ENCODE peak calls at places on chromosome 4, in six cellular contexts. I is fibroblast of mammary gland, X is AG04449, Y is tibial nerve, D is fibroblast of lung, L is GM12865. M is an unnamed sample.

GRCh38 chr4:37981844-37982720 is 21.9 kb downstream of the PTTG2 start:
- DNase-seq in I (no peak), X (peak), Y (no peak), D (peak), L (no peak), M (no peak)

GRCh38 chr4:74480267-74480666 is 35.3 kb downstream of the AREG start:
- DNase-seq in I (no peak), X (no peak), Y (no peak), D (no peak), L (no peak), M (no peak)

GRCh38 chr4:134585972-134586371 is 384.4 kb upstream of the PABPC4L start:
- DNase-seq in I (no peak), X (no peak), Y (no peak), D (peak), L (no peak), M (no peak)

GRCh38 chr4:39970559-39971270 is 7.0 kb downstream of the PDS5A start:
- DNase-seq in I (no peak), X (no peak), Y (no peak), D (peak), L (peak), M (no peak)

GRCh38 chr4:23903859-23904438 is 14.1 kb upstream of the PPARGC1A start:
- DNase-seq in I (peak), X (no peak), Y (peak), D (no peak), L (no peak), M (no peak)

GRCh38 chr4:147285751-147286150 is 195.1 kb upstream of the EDNRA start:
- DNase-seq in I (peak), X (peak), Y (no peak), D (peak), L (no peak), M (no peak)

GRCh38 chr4:137523329-137523728 is 9.0 kb downstream of the PCDH18 start:
- DNase-seq in I (no peak), X (no peak), Y (no peak), D (no peak), L (no peak), M (no peak)

GRCh38 chr4:89837385-89837995 is 529 bp upstream of the SNCA start:
- DNase-seq in I (peak), X (no peak), Y (no peak), D (peak), L (no peak), M (no peak)

GRCh38 chr4:150598906-150599305 is 17.0 kb downstream of the MAB21L2 start:
- DNase-seq in I (no peak), X (no peak), Y (no peak), D (no peak), L (no peak), M (no peak)

GRCh38 chr4:138891610-138892009 is 124.0 kb upstream of the NOCT start:
- DNase-seq in I (no peak), X (no peak), Y (no peak), D (peak), L (no peak), M (no peak)

GRCh38 chr4:106869551-106869950 is 166.6 kb downstream of the DKK2 start:
- DNase-seq in I (peak), X (peak), Y (no peak), D (peak), L (no peak), M (no peak)

GRCh38 chr4:55071951-55072350 is 53.4 kb downstream of the KDR start:
- DNase-seq in I (no peak), X (no peak), Y (no peak), D (no peak), L (no peak), M (no peak)

GRCh38 chr4:108215055-108215454 is 46.3 kb upstream of the LEF1 start:
- DNase-seq in I (no peak), X (no peak), Y (no peak), D (no peak), L (no peak), M (no peak)

GRCh38 chr4:114078636-114079035 is 99.2 kb upstream of the ARSJ start:
- DNase-seq in I (peak), X (peak), Y (no peak), D (peak), L (no peak), M (no peak)

GRCh38 chr4:93791570-93792195 is 36.9 kb upstream of the ATOH1 start:
- DNase-seq in I (peak), X (peak), Y (peak), D (peak), L (peak), M (peak)

GRCh38 chr4:139454111-139454600 is at the start of gene RAB33B:
- DNase-seq in I (peak), X (peak), Y (peak), D (peak), L (no peak), M (no peak)

GRCh38 chr4:97142405-97142804 is 1000.9 kb downstream of the STPG2 start:
- DNase-seq in I (no peak), X (no peak), Y (no peak), D (no peak), L (no peak), M (no peak)

GRCh38 chr4:147731611-147732515 is at the start of gene ARHGAP10:
- DNase-seq in I (peak), X (no peak), Y (peak), D (peak), L (peak), M (peak)

GRCh38 chr4:143531773-143532491 is 18.4 kb downstream of the SMARCA5 start:
- DNase-seq in I (no peak), X (no peak), Y (no peak), D (peak), L (no peak), M (no peak)

GRCh38 chr4:99886146-99886545 is 8.1 kb downstream of the LAMTOR3 start:
- DNase-seq in I (peak), X (no peak), Y (no peak), D (peak), L (no peak), M (no peak)

GRCh38 chr4:147370473-147370872 is 110.4 kb upstream of the EDNRA start:
- DNase-seq in I (peak), X (no peak), Y (no peak), D (peak), L (no peak), M (no peak)

GRCh38 chr4:87309625-87310024 is 13.1 kb downstream of the HSD17B13 start:
- DNase-seq in I (peak), X (no peak), Y (no peak), D (no peak), L (no peak), M (no peak)

GRCh38 chr4:168724960-168725359 is 228.1 kb downstream of the PALLD start:
- DNase-seq in I (peak), X (no peak), Y (no peak), D (peak), L (no peak), M (no peak)

GRCh38 chr4:40514409-40515025 is 115.1 kb downstream of the RBM47 start:
- DNase-seq in I (no peak), X (no peak), Y (no peak), D (no peak), L (no peak), M (no peak)

GRCh38 chr4:143701365-143701764 is 890 bp upstream of the FREM3 start:
- DNase-seq in I (no peak), X (no peak), Y (no peak), D (no peak), L (peak), M (no peak)

GRCh38 chr4:82363896-82364487 is 9.8 kb downstream of the HNRNPD start:
- DNase-seq in I (no peak), X (no peak), Y (no peak), D (no peak), L (no peak), M (no peak)

GRCh38 chr4:7655549-7656243 is 221.0 kb upstream of the PSAPL1 start:
- DNase-seq in I (no peak), X (no peak), Y (no peak), D (peak), L (no peak), M (no peak)

GRCh38 chr4:3007724-3008123 is 44.4 kb downstream of the GRK4 start:
- DNase-seq in I (no peak), X (no peak), Y (no peak), D (no peak), L (no peak), M (no peak)

GRCh38 chr4:102217775-102218174 is 127.5 kb downstream of the SLC39A8 start:
- DNase-seq in I (no peak), X (no peak), Y (no peak), D (no peak), L (no peak), M (no peak)

GRCh38 chr4:134777626-134778025 is 576.0 kb upstream of the PABPC4L start:
- DNase-seq in I (no peak), X (no peak), Y (no peak), D (peak), L (no peak), M (no peak)

GRCh38 chr4:106898621-106899230 is 137.4 kb downstream of the DKK2 start:
- DNase-seq in I (peak), X (peak), Y (peak), D (peak), L (peak), M (no peak)

GRCh38 chr4:4645743-4646142 is 103.9 kb upstream of the STX18 start:
- DNase-seq in I (no peak), X (no peak), Y (no peak), D (no peak), L (no peak), M (no peak)

GRCh38 chr4:153758136-153758535 is 1.7 kb downstream of the RNF175 start:
- DNase-seq in I (no peak), X (no peak), Y (no peak), D (no peak), L (no peak), M (no peak)

GRCh38 chr4:78057600-78058560 is 757 bp downstream of the FRAS1 start:
- DNase-seq in I (peak), X (no peak), Y (peak), D (peak), L (peak), M (peak)

GRCh38 chr4:78059938-78060337 is 2.8 kb downstream of the FRAS1 start:
- DNase-seq in I (no peak), X (no peak), Y (no peak), D (no peak), L (no peak), M (no peak)

GRCh38 chr4:78058591-78059523 is 1.7 kb downstream of the FRAS1 start:
- DNase-seq in I (peak), X (no peak), Y (peak), D (peak), L (no peak), M (peak)

GRCh38 chr4:78057135-78057599 is at the start of gene FRAS1:
- DNase-seq in I (peak), X (no peak), Y (no peak), D (peak), L (no peak), M (peak)

DNA sequence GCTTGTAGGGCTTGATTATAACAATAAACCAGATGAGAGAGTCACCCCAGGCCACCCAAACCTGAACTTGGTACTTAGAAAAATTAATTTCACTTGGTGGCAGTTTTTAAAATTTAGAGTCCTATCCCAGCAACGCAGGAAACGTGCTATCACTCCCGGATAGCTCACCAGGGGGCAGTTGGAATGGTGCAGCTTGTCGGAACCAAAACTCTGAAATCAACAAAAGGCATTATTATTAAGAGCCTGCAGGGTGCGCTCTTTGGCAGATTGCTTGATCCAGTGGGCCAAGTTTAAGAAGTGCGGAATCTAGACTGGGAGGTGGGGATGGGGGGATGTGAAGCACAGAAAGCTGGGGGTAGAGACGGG is 2.4 kb downstream of the FRAS1 start:
- DNase-seq in I (peak), X (peak), Y (peak), D (peak), L (peak), M (peak)
- TF ChIP-seq CTCF in I (peak), X (peak), Y (peak), D (peak), L (peak), M (peak)

GRCh38 chr4:131644619-131645018 is 1504.5 kb upstream of the PCDH10 start:
- DNase-seq in I (peak), X (no peak), Y (no peak), D (peak), L (peak), M (no peak)
- TF ChIP-seq CTCF in I (peak), X (no peak), Y (no peak), D (peak), L (peak), M (no peak)

GRCh38 chr4:25801594-25801993 is 61.2 kb downstream of the SEL1L3 start:
- DNase-seq in I (no peak), X (no peak), Y (no peak), D (no peak), L (no peak), M (no peak)
- TF ChIP-seq CTCF in I (peak), X (no peak), Y (no peak), D (no peak), L (no peak), M (no peak)

GRCh38 chr4:77025643-77026321 is 50.0 kb downstream of the CCNI start:
- DNase-seq in I (peak), X (no peak), Y (no peak), D (peak), L (peak), M (no peak)

GRCh38 chr4:77021614-77022089 is 54.1 kb downstream of the CCNI start:
- DNase-seq in I (peak), X (peak), Y (no peak), D (peak), L (no peak), M (no peak)

GRCh38 chr4:77020017-77020416 is 55.8 kb downstream of the CCNI start:
- DNase-seq in I (no peak), X (no peak), Y (no peak), D (no peak), L (no peak), M (no peak)

GRCh38 chr4:77023920-77024319 is 51.9 kb downstream of the CCNI start:
- DNase-seq in I (no peak), X (no peak), Y (no peak), D (no peak), L (no peak), M (no peak)

DNA sequence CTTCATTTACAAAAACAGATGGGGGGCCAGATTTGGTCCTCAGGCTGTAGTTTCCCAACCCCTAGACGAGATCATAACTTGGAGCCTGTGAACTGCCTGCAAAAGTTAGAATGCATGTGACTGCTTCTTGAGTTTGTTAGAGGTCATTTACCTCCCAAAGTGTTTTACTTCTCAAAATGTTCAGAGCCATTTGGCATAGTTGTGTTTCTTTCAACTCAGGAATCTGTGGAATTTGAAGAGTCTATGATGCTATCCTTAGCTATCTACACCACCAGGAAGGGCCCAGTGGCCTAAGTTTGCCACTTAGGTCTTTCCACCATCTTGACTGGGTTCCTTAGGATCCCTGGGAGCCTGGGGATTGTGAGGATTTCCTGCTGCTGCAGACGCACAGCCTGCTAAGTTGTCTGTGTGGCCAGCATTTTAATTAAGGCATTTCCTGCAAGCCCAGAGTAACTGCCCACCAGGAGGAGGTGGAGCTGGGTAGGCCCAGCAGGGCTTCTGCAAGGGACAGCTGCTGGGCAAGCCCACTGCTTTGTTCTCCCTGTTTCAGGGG is 53.1 kb downstream of the CCNI start:
- DNase-seq in I (peak), X (no peak), Y (no peak), D (peak), L (no peak), M (no peak)
- TF ChIP-seq CTCF in I (no peak), X (no peak), Y (no peak), D (no peak), L (no peak), M (no peak)

GRCh38 chr4:180455226-180455625 is 1788.0 kb upstream of the TENM3 start:
- DNase-seq in I (no peak), X (no peak), Y (no peak), D (no peak), L (no peak), M (no peak)

GRCh38 chr4:180449395-180449956 is 1793.7 kb upstream of the TENM3 start:
- DNase-seq in I (no peak), X (no peak), Y (no peak), D (peak), L (peak), M (no peak)
- TF ChIP-seq CTCF in I (peak), X (no peak), Y (no peak), D (peak), L (peak), M (peak)

GRCh38 chr4:131426023-131426758 is 1722.9 kb upstream of the PCDH10 start:
- DNase-seq in I (no peak), X (no peak), Y (no peak), D (no peak), L (peak), M (no peak)

GRCh38 chr4:131427000-131427399 is 1722.1 kb upstream of the PCDH10 start:
- DNase-seq in I (no peak), X (no peak), Y (no peak), D (peak), L (peak), M (no peak)

DNA sequence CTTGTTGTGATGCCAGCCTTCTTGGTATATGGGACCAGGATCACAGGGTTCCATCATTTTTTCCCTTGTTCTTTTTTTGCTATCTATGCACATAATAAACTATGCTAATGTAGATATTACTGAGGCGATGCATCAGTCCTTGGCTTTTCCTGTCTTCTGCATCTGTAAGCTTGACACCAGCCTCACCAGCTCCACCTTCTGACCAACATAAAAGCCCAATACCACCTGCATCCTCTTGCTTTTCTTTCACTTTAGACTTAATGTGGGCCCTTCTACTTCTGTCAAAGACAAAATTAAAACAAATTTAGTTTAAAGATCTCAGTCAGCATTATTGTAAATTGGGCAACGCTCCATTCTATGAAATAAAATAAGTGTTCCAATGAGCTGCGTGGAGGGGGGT is 1718.8 kb upstream of the PCDH10 start:
- DNase-seq in I (no peak), X (no peak), Y (no peak), D (no peak), L (peak), M (no peak)
- TF ChIP-seq CTCF in I (no peak), X (no peak), Y (no peak), D (no peak), L (peak), M (no peak)

DNA sequence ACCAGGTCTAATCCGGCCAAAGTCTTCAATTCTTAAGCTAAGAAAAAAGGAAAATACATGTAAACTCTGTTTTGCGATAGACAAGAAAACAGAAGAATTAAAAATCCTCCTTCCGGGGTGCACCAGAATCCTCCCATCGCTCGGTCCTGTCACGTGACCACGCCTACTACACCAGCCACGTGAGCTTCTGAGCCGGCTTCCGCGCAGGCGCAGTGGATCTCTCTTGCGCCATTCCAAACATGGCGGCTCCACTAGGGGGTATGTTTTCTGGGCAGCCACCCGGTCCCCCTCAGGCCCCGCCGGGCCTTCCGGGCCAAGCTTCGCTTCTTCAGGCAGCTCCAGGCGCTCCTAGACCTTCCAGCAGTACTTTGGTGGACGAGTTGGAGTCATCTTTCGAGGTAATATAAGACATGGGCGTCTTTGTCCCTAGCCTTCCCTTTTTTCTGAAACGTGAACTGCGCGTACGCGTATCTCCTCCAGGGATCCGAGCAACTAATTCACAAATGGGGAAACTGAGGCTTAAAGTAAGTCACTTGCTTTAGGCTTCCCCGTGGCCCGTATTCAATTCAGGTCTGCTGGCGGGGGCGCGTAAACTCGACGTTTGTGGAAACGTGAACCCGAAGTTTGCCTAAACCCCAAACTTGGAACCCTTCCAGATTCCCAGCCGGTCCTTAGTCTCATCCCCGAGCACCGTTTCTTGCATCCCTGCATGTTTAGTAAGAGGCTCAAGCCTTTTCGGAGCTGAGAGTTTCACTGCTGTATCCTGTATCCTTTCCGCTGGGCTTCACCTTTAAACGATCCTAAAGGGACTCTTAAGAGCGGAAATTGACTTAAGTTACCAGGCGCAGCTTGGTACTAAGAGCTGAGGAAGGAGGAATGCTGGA is at the start of gene MED28:
- DNase-seq in I (peak), X (peak), Y (peak), D (peak), L (peak), M (peak)
- TF ChIP-seq CTCF in I (no peak), X (no peak), Y (peak), D (peak), L (peak), M (peak)

GRCh38 chr4:1859389-1859753 is 3.4 kb upstream of the LETM1 start:
- DNase-seq in I (no peak), X (no peak), Y (no peak), D (no peak), L (no peak), M (no peak)
- TF ChIP-seq CTCF in I (no peak), X (no peak), Y (no peak), D (no peak), L (no peak), M (no peak)

GRCh38 chr4:14143892-14144291 is 516.4 kb upstream of the BOD1L1 start:
- DNase-seq in I (peak), X (no peak), Y (no peak), D (no peak), L (peak), M (no peak)
- TF ChIP-seq CTCF in I (peak), X (no peak), Y (no peak), D (peak), L (peak), M (no peak)

M was measured in mesothelial cell of epicardium.